ENCODE peak calls at places on chromosome 1, in six cellular contexts. One of them, this sample, is unnamed.

GRCh38 chr1:235781807-235782206 is 84.9 kb downstream of the LYST start:
- DNase-seq in psoas muscle: no peak
- DNase-seq in skeletal muscle cell: no peak
- DNase-seq in GM12865: no peak
- DNase-seq in WERI-Rb-1: no peak
- DNase-seq in naive thymus-derived CD4-positive, alpha-beta T cell: no peak
- DNase-seq in this sample: no peak

GRCh38 chr1:32877211-32878110 is 6.7 kb upstream of the FNDC5 start:
- DNase-seq in psoas muscle: no peak
- DNase-seq in skeletal muscle cell: no peak
- DNase-seq in GM12865: no peak
- DNase-seq in WERI-Rb-1: no peak
- DNase-seq in naive thymus-derived CD4-positive, alpha-beta T cell: no peak
- DNase-seq in this sample: no peak

GRCh38 chr1:219507432-219507831 is 105.5 kb downstream of the ZC3H11B start:
- DNase-seq in psoas muscle: no peak
- DNase-seq in skeletal muscle cell: no peak
- DNase-seq in GM12865: peak
- DNase-seq in WERI-Rb-1: no peak
- DNase-seq in naive thymus-derived CD4-positive, alpha-beta T cell: no peak
- DNase-seq in this sample: no peak

GRCh38 chr1:161068306-161069200 is 1.1 kb downstream of the ARHGAP30 start:
- DNase-seq in psoas muscle: peak
- DNase-seq in skeletal muscle cell: no peak
- DNase-seq in GM12865: peak
- DNase-seq in WERI-Rb-1: no peak
- DNase-seq in naive thymus-derived CD4-positive, alpha-beta T cell: peak
- DNase-seq in this sample: peak

GRCh38 chr1:229272164-229273158 is 1.6 kb downstream of the RAB4A start:
- DNase-seq in psoas muscle: no peak
- DNase-seq in skeletal muscle cell: no peak
- DNase-seq in GM12865: no peak
- DNase-seq in WERI-Rb-1: no peak
- DNase-seq in naive thymus-derived CD4-positive, alpha-beta T cell: no peak
- DNase-seq in this sample: no peak

GRCh38 chr1:31897534-31898100 is 40.6 kb downstream of the PTP4A2 start:
- DNase-seq in psoas muscle: no peak
- DNase-seq in skeletal muscle cell: no peak
- DNase-seq in GM12865: no peak
- DNase-seq in WERI-Rb-1: no peak
- DNase-seq in naive thymus-derived CD4-positive, alpha-beta T cell: no peak
- DNase-seq in this sample: no peak

GRCh38 chr1:156308078-156308477 is 9.0 kb upstream of the VHLL start:
- DNase-seq in psoas muscle: no peak
- DNase-seq in skeletal muscle cell: no peak
- DNase-seq in GM12865: no peak
- DNase-seq in WERI-Rb-1: no peak
- DNase-seq in naive thymus-derived CD4-positive, alpha-beta T cell: no peak
- DNase-seq in this sample: no peak

GRCh38 chr1:94325379-94326302 is 88.3 kb upstream of the ARHGAP29 start:
- DNase-seq in psoas muscle: no peak
- DNase-seq in skeletal muscle cell: peak
- DNase-seq in GM12865: no peak
- DNase-seq in WERI-Rb-1: no peak
- DNase-seq in naive thymus-derived CD4-positive, alpha-beta T cell: no peak
- DNase-seq in this sample: no peak

GRCh38 chr1:119815361-119815760 is 4.1 kb upstream of the REG4 start:
- DNase-seq in psoas muscle: no peak
- DNase-seq in skeletal muscle cell: no peak
- DNase-seq in GM12865: no peak
- DNase-seq in WERI-Rb-1: no peak
- DNase-seq in naive thymus-derived CD4-positive, alpha-beta T cell: no peak
- DNase-seq in this sample: no peak

GRCh38 chr1:52967666-52968065 is 40.6 kb downstream of the SCP2 start:
- DNase-seq in psoas muscle: no peak
- DNase-seq in skeletal muscle cell: no peak
- DNase-seq in GM12865: no peak
- DNase-seq in WERI-Rb-1: no peak
- DNase-seq in naive thymus-derived CD4-positive, alpha-beta T cell: no peak
- DNase-seq in this sample: no peak

GRCh38 chr1:246221390-246222240 is 285.5 kb downstream of the SMYD3 start:
- DNase-seq in psoas muscle: no peak
- DNase-seq in skeletal muscle cell: no peak
- DNase-seq in GM12865: no peak
- DNase-seq in WERI-Rb-1: no peak
- DNase-seq in naive thymus-derived CD4-positive, alpha-beta T cell: no peak
- DNase-seq in this sample: no peak

GRCh38 chr1:17167041-17167782 is 37.7 kb upstream of the PADI1 start:
- DNase-seq in psoas muscle: no peak
- DNase-seq in skeletal muscle cell: no peak
- DNase-seq in GM12865: no peak
- DNase-seq in WERI-Rb-1: no peak
- DNase-seq in naive thymus-derived CD4-positive, alpha-beta T cell: no peak
- DNase-seq in this sample: no peak

GRCh38 chr1:212950243-212951057 is at the start of gene VASH2:
- DNase-seq in psoas muscle: peak
- DNase-seq in skeletal muscle cell: peak
- DNase-seq in GM12865: peak
- DNase-seq in WERI-Rb-1: peak
- DNase-seq in naive thymus-derived CD4-positive, alpha-beta T cell: peak
- DNase-seq in this sample: peak
- H3K4me3 ChIP-seq in psoas muscle: peak
- H3K4me3 ChIP-seq in skeletal muscle cell: peak
- H3K4me3 ChIP-seq in GM12865: peak
- H3K4me3 ChIP-seq in WERI-Rb-1: peak
- H3K4me3 ChIP-seq in naive thymus-derived CD4-positive, alpha-beta T cell: peak
- H3K4me3 ChIP-seq in this sample: peak

GRCh38 chr1:206035027-206035426 is 11.3 kb upstream of the CTSE start:
- DNase-seq in psoas muscle: no peak
- DNase-seq in skeletal muscle cell: no peak
- DNase-seq in GM12865: peak
- DNase-seq in WERI-Rb-1: no peak
- DNase-seq in naive thymus-derived CD4-positive, alpha-beta T cell: no peak
- DNase-seq in this sample: no peak
- H3K4me3 ChIP-seq in psoas muscle: no peak
- H3K4me3 ChIP-seq in skeletal muscle cell: no peak
- H3K4me3 ChIP-seq in GM12865: peak
- H3K4me3 ChIP-seq in WERI-Rb-1: no peak
- H3K4me3 ChIP-seq in naive thymus-derived CD4-positive, alpha-beta T cell: no peak
- H3K4me3 ChIP-seq in this sample: peak

GRCh38 chr1:40897499-40897898 is 35.3 kb upstream of the CITED4 start:
- DNase-seq in psoas muscle: no peak
- DNase-seq in skeletal muscle cell: peak
- DNase-seq in GM12865: no peak
- DNase-seq in WERI-Rb-1: no peak
- DNase-seq in naive thymus-derived CD4-positive, alpha-beta T cell: no peak
- DNase-seq in this sample: no peak
- H3K4me3 ChIP-seq in psoas muscle: no peak
- H3K4me3 ChIP-seq in skeletal muscle cell: no peak
- H3K4me3 ChIP-seq in GM12865: no peak
- H3K4me3 ChIP-seq in WERI-Rb-1: no peak
- H3K4me3 ChIP-seq in naive thymus-derived CD4-positive, alpha-beta T cell: no peak
- H3K4me3 ChIP-seq in this sample: no peak

DNA sequence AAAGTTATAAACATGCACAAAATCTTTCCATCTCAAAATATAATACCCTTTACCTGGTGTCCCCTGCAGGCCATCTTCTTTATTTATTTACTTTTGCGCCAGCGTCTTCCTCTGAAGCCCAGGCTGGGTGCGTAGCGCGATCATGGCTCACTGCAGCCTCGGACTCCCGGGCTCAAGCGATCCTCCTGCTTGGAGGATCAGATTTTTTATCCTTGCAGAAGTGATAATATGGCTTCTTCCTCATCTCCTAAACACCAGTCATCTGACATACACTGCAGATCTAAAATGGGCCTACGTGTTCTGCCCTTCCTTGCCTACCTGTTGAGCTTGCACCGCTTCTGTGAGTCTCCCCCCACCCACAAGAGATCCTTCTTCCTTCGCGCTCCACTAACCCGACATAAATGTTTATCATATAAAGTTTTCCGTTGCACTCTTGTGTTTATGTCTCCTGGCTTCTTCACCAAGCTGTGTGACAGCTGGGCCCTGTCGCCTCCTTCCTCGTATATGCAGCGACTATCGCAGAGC is 506 bp upstream of the SRP9 start:
- DNase-seq in psoas muscle: no peak
- DNase-seq in skeletal muscle cell: no peak
- DNase-seq in GM12865: no peak
- DNase-seq in WERI-Rb-1: no peak
- DNase-seq in naive thymus-derived CD4-positive, alpha-beta T cell: no peak
- DNase-seq in this sample: no peak
- H3K4me3 ChIP-seq in psoas muscle: peak
- H3K4me3 ChIP-seq in skeletal muscle cell: peak
- H3K4me3 ChIP-seq in GM12865: peak
- H3K4me3 ChIP-seq in WERI-Rb-1: peak
- H3K4me3 ChIP-seq in naive thymus-derived CD4-positive, alpha-beta T cell: peak
- H3K4me3 ChIP-seq in this sample: peak

GRCh38 chr1:9655127-9655723 is 3.7 kb downstream of the PIK3CD start:
- DNase-seq in psoas muscle: no peak
- DNase-seq in skeletal muscle cell: no peak
- DNase-seq in GM12865: peak
- DNase-seq in WERI-Rb-1: no peak
- DNase-seq in naive thymus-derived CD4-positive, alpha-beta T cell: peak
- DNase-seq in this sample: peak
- H3K4me3 ChIP-seq in psoas muscle: no peak
- H3K4me3 ChIP-seq in skeletal muscle cell: no peak
- H3K4me3 ChIP-seq in GM12865: peak
- H3K4me3 ChIP-seq in WERI-Rb-1: no peak
- H3K4me3 ChIP-seq in naive thymus-derived CD4-positive, alpha-beta T cell: peak
- H3K4me3 ChIP-seq in this sample: peak

DNA sequence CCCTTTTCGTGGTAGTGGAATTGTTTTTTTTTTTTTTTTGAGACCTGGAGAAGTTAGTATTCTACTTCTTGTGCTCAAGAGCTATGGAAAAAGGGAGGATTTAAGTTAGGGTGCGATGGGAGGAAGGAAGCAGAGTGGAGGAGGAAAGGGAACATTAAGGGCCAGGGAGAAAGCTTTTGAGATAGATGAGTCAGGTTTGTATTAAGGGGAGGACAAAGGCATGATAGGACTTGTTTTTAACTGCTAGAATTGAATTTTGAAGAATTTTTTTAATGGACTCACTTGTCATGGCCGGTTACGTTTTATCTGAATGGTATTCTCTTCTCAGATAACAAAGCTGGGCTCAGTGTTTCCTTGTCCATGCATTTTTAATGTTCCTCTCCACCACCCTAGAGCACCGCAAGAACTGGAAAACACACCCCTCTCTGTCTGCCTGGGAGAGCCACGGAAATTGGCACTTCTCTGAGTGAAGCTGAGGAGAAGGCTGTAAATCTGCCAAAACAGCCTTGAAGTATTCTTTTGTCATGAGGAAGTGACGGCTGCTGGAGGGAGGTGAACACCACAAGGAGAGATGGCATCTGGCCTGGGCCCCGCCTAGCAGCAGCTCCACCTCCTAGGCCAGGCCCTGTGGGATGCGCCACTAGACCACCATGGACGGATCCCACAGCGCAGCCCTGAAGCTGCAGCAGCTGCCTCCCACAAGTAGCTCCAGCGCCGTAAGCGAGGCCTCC is 3.5 kb downstream of the NIPAL3 start:
- DNase-seq in psoas muscle: no peak
- DNase-seq in skeletal muscle cell: no peak
- DNase-seq in GM12865: no peak
- DNase-seq in WERI-Rb-1: no peak
- DNase-seq in naive thymus-derived CD4-positive, alpha-beta T cell: peak
- DNase-seq in this sample: no peak
- H3K4me3 ChIP-seq in psoas muscle: no peak
- H3K4me3 ChIP-seq in skeletal muscle cell: no peak
- H3K4me3 ChIP-seq in GM12865: no peak
- H3K4me3 ChIP-seq in WERI-Rb-1: no peak
- H3K4me3 ChIP-seq in naive thymus-derived CD4-positive, alpha-beta T cell: no peak
- H3K4me3 ChIP-seq in this sample: no peak

DNA sequence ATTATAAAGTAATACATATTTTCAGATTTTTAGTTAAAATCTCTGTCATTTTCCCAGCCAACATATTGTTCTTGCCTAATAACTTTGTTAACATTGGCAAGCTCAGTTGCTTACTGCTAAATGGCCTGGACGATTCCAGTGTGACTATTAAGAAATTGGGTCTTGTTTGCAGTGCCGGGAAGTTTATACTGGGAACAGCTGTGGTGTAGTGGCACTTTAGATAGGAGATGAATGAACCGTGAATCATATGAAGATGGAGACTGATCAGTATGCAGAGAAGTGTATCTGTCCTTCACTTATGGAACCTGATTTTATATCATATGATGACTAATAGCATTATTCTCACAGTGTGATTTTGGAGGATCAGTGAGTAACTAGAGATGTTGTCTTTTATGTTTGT is 3.3 kb downstream of the CHRM3 start:
- DNase-seq in psoas muscle: no peak
- DNase-seq in skeletal muscle cell: no peak
- DNase-seq in GM12865: no peak
- DNase-seq in WERI-Rb-1: no peak
- DNase-seq in naive thymus-derived CD4-positive, alpha-beta T cell: no peak
- DNase-seq in this sample: no peak
- H3K4me3 ChIP-seq in psoas muscle: no peak
- H3K4me3 ChIP-seq in skeletal muscle cell: no peak
- H3K4me3 ChIP-seq in GM12865: no peak
- H3K4me3 ChIP-seq in WERI-Rb-1: no peak
- H3K4me3 ChIP-seq in naive thymus-derived CD4-positive, alpha-beta T cell: no peak
- H3K4me3 ChIP-seq in this sample: no peak

GRCh38 chr1:107900083-107900945 is 64.7 kb downstream of the VAV3 start:
- DNase-seq in psoas muscle: no peak
- DNase-seq in skeletal muscle cell: no peak
- DNase-seq in GM12865: no peak
- DNase-seq in WERI-Rb-1: no peak
- DNase-seq in naive thymus-derived CD4-positive, alpha-beta T cell: peak
- DNase-seq in this sample: no peak
- H3K4me3 ChIP-seq in psoas muscle: no peak
- H3K4me3 ChIP-seq in skeletal muscle cell: no peak
- H3K4me3 ChIP-seq in GM12865: no peak
- H3K4me3 ChIP-seq in WERI-Rb-1: no peak
- H3K4me3 ChIP-seq in naive thymus-derived CD4-positive, alpha-beta T cell: no peak
- H3K4me3 ChIP-seq in this sample: no peak

DNA sequence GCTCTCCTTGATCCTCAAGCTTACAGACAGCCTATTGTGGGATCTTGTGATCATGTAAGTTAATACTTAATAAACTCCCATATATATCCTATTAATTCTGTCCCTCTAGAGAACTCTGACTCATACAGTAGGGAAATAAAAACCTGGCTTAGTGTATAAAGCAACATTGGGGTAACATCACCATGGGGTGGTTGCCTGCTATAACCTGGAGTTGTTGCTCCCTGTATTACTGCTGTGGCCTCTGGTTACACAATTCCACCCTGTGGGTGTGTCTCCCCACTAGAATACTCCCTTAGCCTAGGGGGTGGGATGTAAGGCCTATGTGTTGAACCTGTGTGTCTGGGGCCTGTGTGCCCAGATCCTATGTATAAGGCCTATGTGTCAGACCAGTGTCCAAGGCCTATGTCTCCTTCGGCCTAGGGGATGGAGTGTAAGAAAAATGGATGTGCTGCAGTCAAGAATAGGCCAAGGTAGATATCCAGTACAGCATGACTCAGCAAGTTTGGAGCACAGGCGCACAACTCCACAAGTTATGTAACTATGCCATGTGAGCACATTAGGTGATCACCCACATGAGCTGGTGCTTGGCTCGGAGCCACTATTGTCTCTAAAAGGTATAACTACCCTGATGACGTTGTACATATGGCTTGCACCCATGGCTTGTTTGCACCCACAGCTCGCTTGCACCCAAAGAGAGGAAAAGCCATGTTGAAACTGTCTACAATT is 96.8 kb upstream of the C1orf21 start:
- DNase-seq in psoas muscle: no peak
- DNase-seq in skeletal muscle cell: no peak
- DNase-seq in GM12865: peak
- DNase-seq in WERI-Rb-1: no peak
- DNase-seq in naive thymus-derived CD4-positive, alpha-beta T cell: peak
- DNase-seq in this sample: no peak
- H3K4me3 ChIP-seq in psoas muscle: no peak
- H3K4me3 ChIP-seq in skeletal muscle cell: no peak
- H3K4me3 ChIP-seq in GM12865: no peak
- H3K4me3 ChIP-seq in WERI-Rb-1: no peak
- H3K4me3 ChIP-seq in naive thymus-derived CD4-positive, alpha-beta T cell: no peak
- H3K4me3 ChIP-seq in this sample: no peak

This sample was measured in GM06990.